ENCODE peak calls at places on chromosome 2, in four cellular contexts. Q, D, B and V are unnamed samples.

GRCh38 chr2:120930861-120931260 is 195.2 kb downstream of the GLI2 start:
- DNase-seq in Q (no peak), B (no peak), D (no peak), V (no peak)

GRCh38 chr2:75952173-75952572 is 241.5 kb upstream of the GCFC2 start:
- DNase-seq in B (no peak), Q (no peak), D (no peak), V (no peak)

GRCh38 chr2:239463541-239464165 is 62.8 kb upstream of the HDAC4 start:
- DNase-seq in B (no peak), D (no peak), Q (peak; percentile 65), V (no peak)

GRCh38 chr2:98912221-98912851 is 23.7 kb downstream of the CRACDL start:
- DNase-seq in Q (peak; percentile 65), B (peak; percentile 90), D (peak; percentile 51), V (peak; percentile 95)

GRCh38 chr2:43475137-43475846 is 120.5 kb downstream of the THADA start:
- DNase-seq in Q (no peak), B (no peak), D (no peak), V (no peak)

GRCh38 chr2:175804130-175804529 is 197.9 kb downstream of the LNPK start:
- DNase-seq in Q (no peak), D (no peak), B (no peak), V (no peak)

GRCh38 chr2:60312618-60313017 is 240.8 kb downstream of the BCL11A start:
- DNase-seq in Q (no peak), D (no peak), B (no peak), V (no peak)

GRCh38 chr2:233926806-233927205 is 9.6 kb downstream of the TRPM8 start:
- DNase-seq in D (no peak), Q (no peak), B (no peak), V (no peak)

GRCh38 chr2:231563378-231563961 is 29.2 kb upstream of the TEX44 start:
- DNase-seq in D (peak; percentile 75), Q (peak; percentile 77), B (peak; percentile 44), V (peak; percentile 32)

GRCh38 chr2:100654611-100655010 is 91.8 kb downstream of the PDCL3 start:
- DNase-seq in B (no peak), Q (no peak), D (no peak), V (no peak)